ENCODE peak calls at places on chromosomes 4 and X, in six cellular contexts. One of them, this sample, is unnamed.

GRCh38 chrX:10015711-10016515 is 48.8 kb downstream of the CLDN34 start:
- DNase-seq in lung: no peak
- DNase-seq in kidney glomerular epithelial cell: no peak
- DNase-seq in aorta: peak; percentile 83
- DNase-seq in HAP-1: peak; percentile 61
- DNase-seq in activated CD4-positive, CD25-positive, alpha-beta regulatory T cell: no peak
- DNase-seq in this sample: no peak

GRCh38 chr4:184375027-184375426 is 99.3 kb downstream of the IRF2 start:
- DNase-seq in lung: no peak
- DNase-seq in kidney glomerular epithelial cell: no peak
- DNase-seq in aorta: no peak
- DNase-seq in HAP-1: no peak
- DNase-seq in activated CD4-positive, CD25-positive, alpha-beta regulatory T cell: no peak
- DNase-seq in this sample: no peak

GRCh38 chr4:76310683-76311082 is 4.2 kb downstream of the STBD1 start:
- DNase-seq in lung: no peak
- DNase-seq in kidney glomerular epithelial cell: no peak
- DNase-seq in aorta: no peak
- DNase-seq in HAP-1: no peak
- DNase-seq in activated CD4-positive, CD25-positive, alpha-beta regulatory T cell: no peak
- DNase-seq in this sample: no peak

GRCh38 chr4:108906006-108906405 is 143.2 kb upstream of the ETNPPL start:
- DNase-seq in lung: no peak
- DNase-seq in kidney glomerular epithelial cell: no peak
- DNase-seq in aorta: no peak
- DNase-seq in HAP-1: no peak
- DNase-seq in activated CD4-positive, CD25-positive, alpha-beta regulatory T cell: no peak
- DNase-seq in this sample: no peak

GRCh38 chr4:169619518-169619957 is 840 bp upstream of the CLCN3 start:
- DNase-seq in lung: peak; percentile 53
- DNase-seq in kidney glomerular epithelial cell: peak; percentile 61
- DNase-seq in aorta: no peak
- DNase-seq in HAP-1: peak; percentile 62
- DNase-seq in activated CD4-positive, CD25-positive, alpha-beta regulatory T cell: peak; percentile 13
- DNase-seq in this sample: peak; percentile 6

GRCh38 chr4:86500527-86500926 is 93.6 kb upstream of the PTPN13 start:
- DNase-seq in lung: no peak
- DNase-seq in kidney glomerular epithelial cell: no peak
- DNase-seq in aorta: no peak
- DNase-seq in HAP-1: no peak
- DNase-seq in activated CD4-positive, CD25-positive, alpha-beta regulatory T cell: no peak
- DNase-seq in this sample: no peak

GRCh38 chrX:133923113-133923512 is 62.3 kb downstream of the GPC3 start:
- DNase-seq in lung: no peak
- DNase-seq in kidney glomerular epithelial cell: no peak
- DNase-seq in aorta: no peak
- DNase-seq in HAP-1: no peak
- DNase-seq in activated CD4-positive, CD25-positive, alpha-beta regulatory T cell: no peak
- DNase-seq in this sample: no peak

GRCh38 chr4:67568820-67569219 is 10.3 kb downstream of the STAP1 start:
- DNase-seq in lung: no peak
- DNase-seq in kidney glomerular epithelial cell: no peak
- DNase-seq in aorta: no peak
- DNase-seq in HAP-1: no peak
- DNase-seq in activated CD4-positive, CD25-positive, alpha-beta regulatory T cell: no peak
- DNase-seq in this sample: no peak

GRCh38 chr4:15003891-15004700 is 1.8 kb downstream of the CPEB2 start:
- DNase-seq in lung: peak; percentile 38
- DNase-seq in kidney glomerular epithelial cell: no peak
- DNase-seq in aorta: peak; percentile 87
- DNase-seq in HAP-1: peak; percentile 43
- DNase-seq in activated CD4-positive, CD25-positive, alpha-beta regulatory T cell: peak; percentile 32
- DNase-seq in this sample: no peak

GRCh38 chrX:147803948-147804347 is 107.8 kb upstream of the FMR1 start:
- DNase-seq in lung: no peak
- DNase-seq in kidney glomerular epithelial cell: peak; percentile 0
- DNase-seq in aorta: no peak
- DNase-seq in HAP-1: peak; percentile 29
- DNase-seq in activated CD4-positive, CD25-positive, alpha-beta regulatory T cell: no peak
- DNase-seq in this sample: peak; percentile 6

GRCh38 chr4:48778431-48779094 is 1.5 kb downstream of the FRYL start:
- DNase-seq in lung: no peak
- DNase-seq in kidney glomerular epithelial cell: peak; percentile 34
- DNase-seq in aorta: no peak
- DNase-seq in HAP-1: no peak
- DNase-seq in activated CD4-positive, CD25-positive, alpha-beta regulatory T cell: no peak
- DNase-seq in this sample: no peak

GRCh38 chrX:14027031-14027430 is 2.7 kb downstream of the GEMIN8 start:
- DNase-seq in lung: no peak
- DNase-seq in kidney glomerular epithelial cell: no peak
- DNase-seq in aorta: no peak
- DNase-seq in HAP-1: no peak
- DNase-seq in activated CD4-positive, CD25-positive, alpha-beta regulatory T cell: no peak
- DNase-seq in this sample: no peak

GRCh38 chr4:72779256-72779655 is 210.2 kb upstream of the ADAMTS3 start:
- DNase-seq in lung: no peak
- DNase-seq in kidney glomerular epithelial cell: no peak
- DNase-seq in aorta: no peak
- DNase-seq in HAP-1: no peak
- DNase-seq in activated CD4-positive, CD25-positive, alpha-beta regulatory T cell: no peak
- DNase-seq in this sample: no peak

GRCh38 chr4:139014391-139015268 is 951 bp upstream of the NOCT start:
- DNase-seq in lung: peak; percentile 29
- DNase-seq in kidney glomerular epithelial cell: peak; percentile 98
- DNase-seq in aorta: no peak
- DNase-seq in HAP-1: no peak
- DNase-seq in activated CD4-positive, CD25-positive, alpha-beta regulatory T cell: peak; percentile 6
- DNase-seq in this sample: no peak

This sample was measured in NT2/D1.